ENCODE peak calls at places on chromosome 17, in four cellular contexts. One of them, this sample, is unnamed.

GRCh38 chr17:31274252-31274651 is 22.8 kb downstream of the OMG start:
- DNase-seq in GM10248: no peak
- DNase-seq in activated CD4-positive, alpha-beta T cell treated with anti-CD3 and anti-CD28 coated beads, Interleukin-2, amount 10 ng/mL, durations not matched to agents 7 days and 5 days: no peak
- DNase-seq in brain microvascular endothelial cell: no peak
- DNase-seq in this sample: peak

GRCh38 chr17:77228224-77229215 is 87.8 kb downstream of the SEC14L1 start:
- DNase-seq in GM10248: no peak
- DNase-seq in activated CD4-positive, alpha-beta T cell treated with anti-CD3 and anti-CD28 coated beads, Interleukin-2, amount 10 ng/mL, durations not matched to agents 7 days and 5 days: no peak
- DNase-seq in brain microvascular endothelial cell: no peak
- DNase-seq in this sample: no peak

GRCh38 chr17:68697850-68698313 is 96.7 kb upstream of the FAM20A start:
- DNase-seq in GM10248: no peak
- DNase-seq in activated CD4-positive, alpha-beta T cell treated with anti-CD3 and anti-CD28 coated beads, Interleukin-2, amount 10 ng/mL, durations not matched to agents 7 days and 5 days: no peak
- DNase-seq in brain microvascular endothelial cell: peak
- DNase-seq in this sample: peak

GRCh38 chr17:39629894-39630293 is 3.1 kb downstream of the PPP1R1B start:
- DNase-seq in GM10248: no peak
- DNase-seq in activated CD4-positive, alpha-beta T cell treated with anti-CD3 and anti-CD28 coated beads, Interleukin-2, amount 10 ng/mL, durations not matched to agents 7 days and 5 days: no peak
- DNase-seq in brain microvascular endothelial cell: no peak
- DNase-seq in this sample: no peak

GRCh38 chr17:57956311-57957119 is 1.3 kb upstream of the CUEDC1 start:
- DNase-seq in GM10248: peak
- DNase-seq in activated CD4-positive, alpha-beta T cell treated with anti-CD3 and anti-CD28 coated beads, Interleukin-2, amount 10 ng/mL, durations not matched to agents 7 days and 5 days: peak
- DNase-seq in brain microvascular endothelial cell: no peak
- DNase-seq in this sample: no peak

GRCh38 chr17:64459284-64459747 is 10.4 kb downstream of the MILR1 start:
- DNase-seq in GM10248: no peak
- DNase-seq in activated CD4-positive, alpha-beta T cell treated with anti-CD3 and anti-CD28 coated beads, Interleukin-2, amount 10 ng/mL, durations not matched to agents 7 days and 5 days: no peak
- DNase-seq in brain microvascular endothelial cell: peak
- DNase-seq in this sample: peak

GRCh38 chr17:8862213-8863056 is 5.0 kb downstream of the PIK3R6 start:
- DNase-seq in GM10248: no peak
- DNase-seq in activated CD4-positive, alpha-beta T cell treated with anti-CD3 and anti-CD28 coated beads, Interleukin-2, amount 10 ng/mL, durations not matched to agents 7 days and 5 days: no peak
- DNase-seq in brain microvascular endothelial cell: no peak
- DNase-seq in this sample: peak

GRCh38 chr17:50924300-50924699 is 58.1 kb upstream of the TOB1 start:
- DNase-seq in GM10248: no peak
- DNase-seq in activated CD4-positive, alpha-beta T cell treated with anti-CD3 and anti-CD28 coated beads, Interleukin-2, amount 10 ng/mL, durations not matched to agents 7 days and 5 days: no peak
- DNase-seq in brain microvascular endothelial cell: no peak
- DNase-seq in this sample: no peak

GRCh38 chr17:7650509-7651096 is at the start of gene ATP1B2:
- DNase-seq in GM10248: peak
- DNase-seq in activated CD4-positive, alpha-beta T cell treated with anti-CD3 and anti-CD28 coated beads, Interleukin-2, amount 10 ng/mL, durations not matched to agents 7 days and 5 days: peak
- DNase-seq in brain microvascular endothelial cell: peak
- DNase-seq in this sample: peak

GRCh38 chr17:29619251-29619650 is 3.5 kb downstream of the CORO6 start:
- DNase-seq in GM10248: no peak
- DNase-seq in activated CD4-positive, alpha-beta T cell treated with anti-CD3 and anti-CD28 coated beads, Interleukin-2, amount 10 ng/mL, durations not matched to agents 7 days and 5 days: no peak
- DNase-seq in brain microvascular endothelial cell: no peak
- DNase-seq in this sample: peak

GRCh38 chr17:15281909-15282308 is 16.8 kb upstream of the PMP22 start:
- DNase-seq in GM10248: no peak
- DNase-seq in activated CD4-positive, alpha-beta T cell treated with anti-CD3 and anti-CD28 coated beads, Interleukin-2, amount 10 ng/mL, durations not matched to agents 7 days and 5 days: no peak
- DNase-seq in brain microvascular endothelial cell: no peak
- DNase-seq in this sample: peak

GRCh38 chr17:43328650-43329049 is 70.1 kb upstream of the ARL4D start:
- DNase-seq in GM10248: no peak
- DNase-seq in activated CD4-positive, alpha-beta T cell treated with anti-CD3 and anti-CD28 coated beads, Interleukin-2, amount 10 ng/mL, durations not matched to agents 7 days and 5 days: no peak
- DNase-seq in brain microvascular endothelial cell: no peak
- DNase-seq in this sample: no peak

GRCh38 chr17:7403902-7404736 is at the start of gene TMEM256:
- DNase-seq in GM10248: peak
- DNase-seq in activated CD4-positive, alpha-beta T cell treated with anti-CD3 and anti-CD28 coated beads, Interleukin-2, amount 10 ng/mL, durations not matched to agents 7 days and 5 days: peak
- DNase-seq in brain microvascular endothelial cell: peak
- DNase-seq in this sample: peak

GRCh38 chr17:37614391-37614790 is 5.2 kb upstream of the SYNRG start:
- DNase-seq in GM10248: no peak
- DNase-seq in activated CD4-positive, alpha-beta T cell treated with anti-CD3 and anti-CD28 coated beads, Interleukin-2, amount 10 ng/mL, durations not matched to agents 7 days and 5 days: no peak
- DNase-seq in brain microvascular endothelial cell: peak
- DNase-seq in this sample: peak

GRCh38 chr17:78384479-78385175 is 6.2 kb downstream of the PGS1 start:
- DNase-seq in GM10248: no peak
- DNase-seq in activated CD4-positive, alpha-beta T cell treated with anti-CD3 and anti-CD28 coated beads, Interleukin-2, amount 10 ng/mL, durations not matched to agents 7 days and 5 days: no peak
- DNase-seq in brain microvascular endothelial cell: no peak
- DNase-seq in this sample: no peak

GRCh38 chr17:27218719-27219488 is 75.0 kb upstream of the WSB1 start:
- DNase-seq in GM10248: peak
- DNase-seq in activated CD4-positive, alpha-beta T cell treated with anti-CD3 and anti-CD28 coated beads, Interleukin-2, amount 10 ng/mL, durations not matched to agents 7 days and 5 days: no peak
- DNase-seq in brain microvascular endothelial cell: no peak
- DNase-seq in this sample: no peak

GRCh38 chr17:3935825-3936355 is 19.6 kb upstream of the P2RX1 start:
- DNase-seq in GM10248: no peak
- DNase-seq in activated CD4-positive, alpha-beta T cell treated with anti-CD3 and anti-CD28 coated beads, Interleukin-2, amount 10 ng/mL, durations not matched to agents 7 days and 5 days: no peak
- DNase-seq in brain microvascular endothelial cell: peak
- DNase-seq in this sample: peak

GRCh38 chr17:49906511-49907136 is 58.8 kb upstream of the TAC4 start:
- DNase-seq in GM10248: no peak
- DNase-seq in activated CD4-positive, alpha-beta T cell treated with anti-CD3 and anti-CD28 coated beads, Interleukin-2, amount 10 ng/mL, durations not matched to agents 7 days and 5 days: no peak
- DNase-seq in brain microvascular endothelial cell: no peak
- DNase-seq in this sample: no peak

GRCh38 chr17:48624118-48624517 is 2.0 kb downstream of the HOXB9 start:
- DNase-seq in GM10248: no peak
- DNase-seq in activated CD4-positive, alpha-beta T cell treated with anti-CD3 and anti-CD28 coated beads, Interleukin-2, amount 10 ng/mL, durations not matched to agents 7 days and 5 days: no peak
- DNase-seq in brain microvascular endothelial cell: no peak
- DNase-seq in this sample: no peak

GRCh38 chr17:32100971-32101631 is 41.2 kb upstream of the RHOT1 start:
- DNase-seq in GM10248: no peak
- DNase-seq in activated CD4-positive, alpha-beta T cell treated with anti-CD3 and anti-CD28 coated beads, Interleukin-2, amount 10 ng/mL, durations not matched to agents 7 days and 5 days: no peak
- DNase-seq in brain microvascular endothelial cell: no peak
- DNase-seq in this sample: no peak

GRCh38 chr17:83086197-83086880 is 6.9 kb downstream of the METRNL start:
- DNase-seq in GM10248: no peak
- DNase-seq in activated CD4-positive, alpha-beta T cell treated with anti-CD3 and anti-CD28 coated beads, Interleukin-2, amount 10 ng/mL, durations not matched to agents 7 days and 5 days: no peak
- DNase-seq in brain microvascular endothelial cell: no peak
- DNase-seq in this sample: peak

GRCh38 chr17:17024778-17025300 is 17.4 kb upstream of the MPRIP start:
- DNase-seq in GM10248: no peak
- DNase-seq in activated CD4-positive, alpha-beta T cell treated with anti-CD3 and anti-CD28 coated beads, Interleukin-2, amount 10 ng/mL, durations not matched to agents 7 days and 5 days: no peak
- DNase-seq in brain microvascular endothelial cell: no peak
- DNase-seq in this sample: no peak

GRCh38 chr17:19248923-19249574 is 11.9 kb downstream of the EPN2 start:
- DNase-seq in GM10248: no peak
- DNase-seq in activated CD4-positive, alpha-beta T cell treated with anti-CD3 and anti-CD28 coated beads, Interleukin-2, amount 10 ng/mL, durations not matched to agents 7 days and 5 days: no peak
- DNase-seq in brain microvascular endothelial cell: peak
- DNase-seq in this sample: peak

GRCh38 chr17:63841350-63842172 is 924 bp downstream of the SMARCD2 start:
- DNase-seq in GM10248: peak
- DNase-seq in activated CD4-positive, alpha-beta T cell treated with anti-CD3 and anti-CD28 coated beads, Interleukin-2, amount 10 ng/mL, durations not matched to agents 7 days and 5 days: peak
- DNase-seq in brain microvascular endothelial cell: peak
- DNase-seq in this sample: peak

GRCh38 chr17:72516772-72517399 is 396.1 kb downstream of the SOX9 start:
- DNase-seq in GM10248: no peak
- DNase-seq in activated CD4-positive, alpha-beta T cell treated with anti-CD3 and anti-CD28 coated beads, Interleukin-2, amount 10 ng/mL, durations not matched to agents 7 days and 5 days: no peak
- DNase-seq in brain microvascular endothelial cell: no peak
- DNase-seq in this sample: peak

GRCh38 chr17:75371981-75372380 is 33.5 kb downstream of the GRB2 start:
- DNase-seq in GM10248: no peak
- DNase-seq in activated CD4-positive, alpha-beta T cell treated with anti-CD3 and anti-CD28 coated beads, Interleukin-2, amount 10 ng/mL, durations not matched to agents 7 days and 5 days: peak
- DNase-seq in brain microvascular endothelial cell: no peak
- DNase-seq in this sample: no peak

GRCh38 chr17:48555183-48555615 is 10.3 kb upstream of the HOXB2 start:
- DNase-seq in GM10248: no peak
- DNase-seq in activated CD4-positive, alpha-beta T cell treated with anti-CD3 and anti-CD28 coated beads, Interleukin-2, amount 10 ng/mL, durations not matched to agents 7 days and 5 days: no peak
- DNase-seq in brain microvascular endothelial cell: no peak
- DNase-seq in this sample: peak

GRCh38 chr17:70172921-70173320 is 3.6 kb downstream of the KCNJ2 start:
- DNase-seq in GM10248: no peak
- DNase-seq in activated CD4-positive, alpha-beta T cell treated with anti-CD3 and anti-CD28 coated beads, Interleukin-2, amount 10 ng/mL, durations not matched to agents 7 days and 5 days: no peak
- DNase-seq in brain microvascular endothelial cell: no peak
- DNase-seq in this sample: peak

GRCh38 chr17:4389079-4389478 is 22.6 kb upstream of the UBE2G1 start:
- DNase-seq in GM10248: no peak
- DNase-seq in activated CD4-positive, alpha-beta T cell treated with anti-CD3 and anti-CD28 coated beads, Interleukin-2, amount 10 ng/mL, durations not matched to agents 7 days and 5 days: no peak
- DNase-seq in brain microvascular endothelial cell: no peak
- DNase-seq in this sample: no peak

GRCh38 chr17:14301279-14301760 is 439 bp downstream of the HS3ST3B1 start:
- DNase-seq in GM10248: no peak
- DNase-seq in activated CD4-positive, alpha-beta T cell treated with anti-CD3 and anti-CD28 coated beads, Interleukin-2, amount 10 ng/mL, durations not matched to agents 7 days and 5 days: peak
- DNase-seq in brain microvascular endothelial cell: no peak
- DNase-seq in this sample: peak

GRCh38 chr17:28891201-28891600 is 6.3 kb downstream of the FLOT2 start:
- DNase-seq in GM10248: no peak
- DNase-seq in activated CD4-positive, alpha-beta T cell treated with anti-CD3 and anti-CD28 coated beads, Interleukin-2, amount 10 ng/mL, durations not matched to agents 7 days and 5 days: no peak
- DNase-seq in brain microvascular endothelial cell: no peak
- DNase-seq in this sample: no peak

This sample was measured in GM23248.